ENCODE peak calls at places on chromosomes 7 and 10, in six cellular contexts. One of them, this sample, is unnamed.

GRCh38 chr10:87865201-87866025 is 2.0 kb downstream of the PTEN start:
- DNase-seq in lower lobe of right lung: no peak
- DNase-seq in GM12878: no peak
- DNase-seq in fibroblast of pulmonary artery: no peak
- DNase-seq in heart right ventricle: no peak
- DNase-seq in cardiac fibroblast: peak; percentile 40
- DNase-seq in this sample: no peak

GRCh38 chr7:40551685-40552576 is 417.1 kb downstream of the SUGCT start:
- DNase-seq in lower lobe of right lung: peak; percentile 61
- DNase-seq in GM12878: peak; percentile 11
- DNase-seq in fibroblast of pulmonary artery: peak; percentile 91
- DNase-seq in heart right ventricle: no peak
- DNase-seq in cardiac fibroblast: peak; percentile 90
- DNase-seq in this sample: peak; percentile 77

GRCh38 chr10:118467200-118467599 is 125.1 kb upstream of the FAM204A start:
- DNase-seq in lower lobe of right lung: no peak
- DNase-seq in GM12878: no peak
- DNase-seq in fibroblast of pulmonary artery: no peak
- DNase-seq in heart right ventricle: no peak
- DNase-seq in cardiac fibroblast: no peak
- DNase-seq in this sample: no peak

GRCh38 chr10:133303206-133303605 is 5.5 kb downstream of the TUBGCP2 start:
- DNase-seq in lower lobe of right lung: no peak
- DNase-seq in GM12878: no peak
- DNase-seq in fibroblast of pulmonary artery: no peak
- DNase-seq in heart right ventricle: no peak
- DNase-seq in cardiac fibroblast: no peak
- DNase-seq in this sample: no peak

GRCh38 chr10:1301138-1301537 is 245.0 kb downstream of the WDR37 start:
- DNase-seq in lower lobe of right lung: no peak
- DNase-seq in GM12878: no peak
- DNase-seq in fibroblast of pulmonary artery: no peak
- DNase-seq in heart right ventricle: no peak
- DNase-seq in cardiac fibroblast: no peak
- DNase-seq in this sample: no peak

GRCh38 chr7:100516135-100516812 is 22.7 kb upstream of the AGFG2 start:
- DNase-seq in lower lobe of right lung: no peak
- DNase-seq in GM12878: peak; percentile 66
- DNase-seq in fibroblast of pulmonary artery: peak; percentile 84
- DNase-seq in heart right ventricle: peak; percentile 18
- DNase-seq in cardiac fibroblast: peak; percentile 86
- DNase-seq in this sample: peak; percentile 96

GRCh38 chr10:34745244-34745643 is 69.9 kb downstream of the PARD3 start:
- DNase-seq in lower lobe of right lung: no peak
- DNase-seq in GM12878: no peak
- DNase-seq in fibroblast of pulmonary artery: no peak
- DNase-seq in heart right ventricle: no peak
- DNase-seq in cardiac fibroblast: no peak
- DNase-seq in this sample: no peak

GRCh38 chr7:102728-103127 is 89.6 kb upstream of the FAM20C start:
- DNase-seq in lower lobe of right lung: no peak
- DNase-seq in GM12878: no peak
- DNase-seq in fibroblast of pulmonary artery: no peak
- DNase-seq in heart right ventricle: no peak
- DNase-seq in cardiac fibroblast: no peak
- DNase-seq in this sample: peak; percentile 83

GRCh38 chr10:95201736-95202135 is 7.7 kb downstream of the ACSM6 start:
- DNase-seq in lower lobe of right lung: no peak
- DNase-seq in GM12878: no peak
- DNase-seq in fibroblast of pulmonary artery: peak; percentile 33
- DNase-seq in heart right ventricle: no peak
- DNase-seq in cardiac fibroblast: peak; percentile 70
- DNase-seq in this sample: peak; percentile 71

GRCh38 chr10:33236916-33237315 is 97.6 kb downstream of the NRP1 start:
- DNase-seq in lower lobe of right lung: no peak
- DNase-seq in GM12878: no peak
- DNase-seq in fibroblast of pulmonary artery: no peak
- DNase-seq in heart right ventricle: no peak
- DNase-seq in cardiac fibroblast: no peak
- DNase-seq in this sample: no peak

DNA sequence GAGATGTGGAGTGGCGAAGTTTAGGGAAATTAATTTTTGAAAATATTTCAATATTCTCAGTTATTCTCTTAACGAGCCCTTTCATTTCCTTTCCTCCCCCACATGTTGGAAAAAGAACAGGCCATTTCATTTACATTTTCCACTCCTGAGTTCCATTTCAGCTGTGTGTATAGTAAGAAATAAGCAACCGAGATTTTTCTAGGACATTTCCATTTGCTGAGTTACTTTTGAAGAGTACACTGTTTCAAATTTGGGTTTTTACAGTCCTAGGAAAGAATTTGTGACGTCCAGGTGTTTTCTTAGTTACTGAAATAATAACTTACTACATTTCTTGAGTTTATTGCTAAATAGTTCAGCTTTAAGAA is 1.2 kb downstream of the SEPTIN7 start:
- DNase-seq in lower lobe of right lung: no peak
- DNase-seq in GM12878: no peak
- DNase-seq in fibroblast of pulmonary artery: no peak
- DNase-seq in heart right ventricle: no peak
- DNase-seq in cardiac fibroblast: no peak
- DNase-seq in this sample: no peak
- TF ChIP-seq CTCF in lower lobe of right lung: no peak
- TF ChIP-seq CTCF in GM12878: no peak
- TF ChIP-seq CTCF in fibroblast of pulmonary artery: no peak
- TF ChIP-seq CTCF in heart right ventricle: no peak
- TF ChIP-seq CTCF in cardiac fibroblast: no peak
- TF ChIP-seq CTCF in this sample: no peak

GRCh38 chr7:48011952-48012351 is 17.0 kb downstream of the SUN3 start:
- DNase-seq in lower lobe of right lung: no peak
- DNase-seq in GM12878: no peak
- DNase-seq in fibroblast of pulmonary artery: no peak
- DNase-seq in heart right ventricle: no peak
- DNase-seq in cardiac fibroblast: no peak
- DNase-seq in this sample: no peak
- H3K4me3 ChIP-seq in lower lobe of right lung: no peak overlapping the region
- H3K4me3 ChIP-seq in GM12878: no peak overlapping the region
- H3K4me3 ChIP-seq in fibroblast of pulmonary artery: no peak overlapping the region
- H3K4me3 ChIP-seq in heart right ventricle: no peak overlapping the region
- H3K4me3 ChIP-seq in cardiac fibroblast: no peak overlapping the region
- H3K4me3 ChIP-seq in this sample: no peak overlapping the region

GRCh38 chr7:98958968-98959367 is 80.6 kb downstream of the TRRAP start:
- DNase-seq in lower lobe of right lung: no peak
- DNase-seq in GM12878: no peak
- DNase-seq in fibroblast of pulmonary artery: no peak
- DNase-seq in heart right ventricle: no peak
- DNase-seq in cardiac fibroblast: no peak
- DNase-seq in this sample: no peak
- TF ChIP-seq CTCF in lower lobe of right lung: no peak
- TF ChIP-seq CTCF in GM12878: no peak
- TF ChIP-seq CTCF in fibroblast of pulmonary artery: no peak
- TF ChIP-seq CTCF in heart right ventricle: no peak
- TF ChIP-seq CTCF in cardiac fibroblast: no peak
- TF ChIP-seq CTCF in this sample: no peak

GRCh38 chr7:32299133-32299702 is 191.0 kb downstream of the LSM5 start:
- DNase-seq in lower lobe of right lung: no peak
- DNase-seq in GM12878: no peak
- DNase-seq in fibroblast of pulmonary artery: no peak
- DNase-seq in heart right ventricle: peak; percentile 79
- DNase-seq in cardiac fibroblast: peak; percentile 1
- DNase-seq in this sample: no peak
- H3K4me3 ChIP-seq in lower lobe of right lung: peak overlapping the region; percentile 38
- H3K4me3 ChIP-seq in GM12878: no peak overlapping the region
- H3K4me3 ChIP-seq in fibroblast of pulmonary artery: peak overlapping the region; percentile 37
- H3K4me3 ChIP-seq in heart right ventricle: peak overlapping the region; percentile 48
- H3K4me3 ChIP-seq in cardiac fibroblast: peak overlapping the region; percentile 22
- H3K4me3 ChIP-seq in this sample: no peak overlapping the region

GRCh38 chr10:76119515-76119914 is 688.1 kb downstream of the LRMDA start:
- DNase-seq in lower lobe of right lung: no peak
- DNase-seq in GM12878: no peak
- DNase-seq in fibroblast of pulmonary artery: peak; percentile 30
- DNase-seq in heart right ventricle: no peak
- DNase-seq in cardiac fibroblast: peak; percentile 91
- DNase-seq in this sample: peak; percentile 94
- TF ChIP-seq CTCF in lower lobe of right lung: no peak
- TF ChIP-seq CTCF in GM12878: no peak
- TF ChIP-seq CTCF in fibroblast of pulmonary artery: no peak
- TF ChIP-seq CTCF in heart right ventricle: no peak
- TF ChIP-seq CTCF in cardiac fibroblast: no peak
- TF ChIP-seq CTCF in this sample: no peak

GRCh38 chr7:151813445-151813844 is 63.5 kb downstream of the PRKAG2 start:
- DNase-seq in lower lobe of right lung: peak; percentile 14
- DNase-seq in GM12878: no peak
- DNase-seq in fibroblast of pulmonary artery: no peak
- DNase-seq in heart right ventricle: no peak
- DNase-seq in cardiac fibroblast: no peak
- DNase-seq in this sample: no peak
- H3K4me3 ChIP-seq in lower lobe of right lung: no peak overlapping the region
- H3K4me3 ChIP-seq in GM12878: no peak overlapping the region
- H3K4me3 ChIP-seq in fibroblast of pulmonary artery: no peak overlapping the region
- H3K4me3 ChIP-seq in heart right ventricle: no peak overlapping the region
- H3K4me3 ChIP-seq in cardiac fibroblast: no peak overlapping the region
- H3K4me3 ChIP-seq in this sample: no peak overlapping the region

GRCh38 chr10:101041252-101041761 is 10.3 kb downstream of the SFXN3 start:
- DNase-seq in lower lobe of right lung: peak; percentile 74
- DNase-seq in GM12878: no peak
- DNase-seq in fibroblast of pulmonary artery: peak; percentile 89
- DNase-seq in heart right ventricle: peak; percentile 88
- DNase-seq in cardiac fibroblast: peak; percentile 89
- DNase-seq in this sample: peak; percentile 89
- TF ChIP-seq CTCF in lower lobe of right lung: peak; percentile 88
- TF ChIP-seq CTCF in GM12878: peak; percentile 88
- TF ChIP-seq CTCF in fibroblast of pulmonary artery: peak; percentile 92
- TF ChIP-seq CTCF in heart right ventricle: peak; percentile 89
- TF ChIP-seq CTCF in cardiac fibroblast: peak; percentile 89
- TF ChIP-seq CTCF in this sample: peak; percentile 93

DNA sequence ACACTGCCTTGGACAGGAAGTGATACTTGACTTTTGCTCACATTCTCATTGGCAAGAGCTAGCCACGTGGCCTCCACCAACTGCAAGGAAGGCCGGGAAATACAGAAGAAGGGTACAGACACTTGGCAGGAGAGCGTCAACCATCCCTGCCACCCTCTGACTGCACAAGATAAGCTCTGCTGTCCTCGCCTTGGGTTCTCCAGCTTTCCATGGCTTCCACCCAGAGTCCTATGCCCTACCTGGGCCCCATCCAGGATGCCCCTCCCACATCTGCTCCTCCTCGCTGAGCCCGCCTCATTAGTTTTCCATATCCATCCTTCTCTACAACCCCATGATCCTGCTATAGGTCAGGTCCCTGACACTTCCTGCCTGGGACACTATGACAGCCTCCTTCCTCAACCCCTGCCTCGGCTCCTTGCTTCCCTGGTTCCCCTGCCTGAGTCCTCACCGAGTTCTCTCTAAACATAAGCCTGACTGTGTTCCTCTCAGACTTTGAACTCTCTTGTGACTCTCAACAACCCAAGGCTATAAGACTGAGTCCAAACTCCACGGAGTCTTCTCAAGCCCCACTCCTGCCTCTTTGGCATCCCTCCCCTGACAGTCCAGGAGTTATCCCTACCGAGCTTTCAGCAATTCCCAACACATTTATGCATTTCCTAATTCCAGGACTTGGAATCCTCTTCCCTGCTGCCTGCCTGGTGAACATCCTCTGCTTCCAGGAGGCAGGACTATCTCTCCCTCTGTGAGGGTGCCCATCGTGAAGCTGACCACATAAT is 23.2 kb upstream of the GDF10 start:
- DNase-seq in lower lobe of right lung: no peak
- DNase-seq in GM12878: no peak
- DNase-seq in fibroblast of pulmonary artery: no peak
- DNase-seq in heart right ventricle: no peak
- DNase-seq in cardiac fibroblast: no peak
- DNase-seq in this sample: no peak
- H3K4me3 ChIP-seq in lower lobe of right lung: no peak overlapping the region
- H3K4me3 ChIP-seq in GM12878: no peak overlapping the region
- H3K4me3 ChIP-seq in fibroblast of pulmonary artery: no peak overlapping the region
- H3K4me3 ChIP-seq in heart right ventricle: no peak overlapping the region
- H3K4me3 ChIP-seq in cardiac fibroblast: no peak overlapping the region
- H3K4me3 ChIP-seq in this sample: no peak overlapping the region

DNA sequence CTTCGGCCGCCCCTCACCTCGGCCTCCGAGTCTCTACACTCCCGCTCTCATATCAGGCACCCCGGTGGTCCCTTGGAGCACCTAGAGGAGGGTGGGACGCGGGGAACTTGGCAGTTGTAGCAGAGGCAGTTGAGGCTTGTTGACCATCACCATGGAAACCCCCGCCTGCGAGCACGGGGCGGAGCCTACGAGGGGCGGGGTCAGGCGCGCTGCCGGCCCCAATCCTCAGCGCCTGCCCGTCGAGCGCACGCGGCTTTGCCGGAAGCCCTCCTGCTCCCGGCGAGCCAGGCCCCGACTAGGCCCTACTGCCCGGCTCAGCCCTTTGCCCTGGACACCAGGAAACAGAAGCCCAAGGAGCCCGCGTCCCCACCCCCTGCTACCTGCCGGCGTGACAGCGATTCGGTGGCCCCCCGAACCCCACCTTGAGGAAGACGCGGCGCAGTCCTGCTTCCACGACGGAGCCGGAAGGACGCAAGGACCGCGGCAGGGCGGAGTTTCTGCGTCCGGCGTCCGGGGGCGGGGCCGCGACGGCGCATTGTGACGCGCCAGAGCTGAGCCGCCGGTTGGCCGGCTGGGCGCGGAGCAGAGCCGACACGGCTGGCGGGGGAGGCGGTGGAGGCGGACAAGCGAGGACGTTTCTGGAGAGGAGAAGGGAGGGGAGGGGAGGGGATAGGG is at the start of gene HNRNPF:
- DNase-seq in lower lobe of right lung: peak; percentile 96
- DNase-seq in GM12878: peak; percentile 77
- DNase-seq in fibroblast of pulmonary artery: peak; percentile 97
- DNase-seq in heart right ventricle: peak; percentile 94
- DNase-seq in cardiac fibroblast: peak; percentile 96
- DNase-seq in this sample: peak; percentile 93
- TF ChIP-seq CTCF in lower lobe of right lung: no peak
- TF ChIP-seq CTCF in GM12878: no peak
- TF ChIP-seq CTCF in fibroblast of pulmonary artery: no peak
- TF ChIP-seq CTCF in heart right ventricle: no peak
- TF ChIP-seq CTCF in cardiac fibroblast: no peak
- TF ChIP-seq CTCF in this sample: no peak

This sample was measured in fibroblast of mammary gland.